ENCODE peak calls at places on chromosomes 2 and 18, in eight cellular contexts. One of them, this sample, is unnamed.

GRCh38 chr18:79540914-79541301 is 138.7 kb upstream of the CTDP1 start:
- DNase-seq in activated CD8-positive, alpha-beta memory T cell treated with anti-CD3 and anti-CD28 coated beads for 48 hours: no peak
- DNase-seq in foreskin fibroblast: no peak
- DNase-seq in CD8-positive, alpha-beta memory T cell: no peak
- DNase-seq in adipocyte: no peak
- DNase-seq in H7: no peak
- DNase-seq in dorsolateral prefrontal cortex: no peak
- DNase-seq in HL-60: no peak
- DNase-seq in this sample: no peak

GRCh38 chr2:96729748-96730147 is 10.1 kb downstream of the LMAN2L start:
- DNase-seq in CD8-positive, alpha-beta memory T cell: no peak
- DNase-seq in HL-60: no peak
- DNase-seq in foreskin fibroblast: no peak
- DNase-seq in activated CD8-positive, alpha-beta memory T cell treated with anti-CD3 and anti-CD28 coated beads for 48 hours: no peak
- DNase-seq in adipocyte: no peak
- DNase-seq in dorsolateral prefrontal cortex: no peak
- DNase-seq in H7: no peak
- DNase-seq in this sample: no peak

GRCh38 chr18:24054130-24054529 is 39.6 kb downstream of the TTC39C start:
- DNase-seq in activated CD8-positive, alpha-beta memory T cell treated with anti-CD3 and anti-CD28 coated beads for 48 hours: no peak
- DNase-seq in dorsolateral prefrontal cortex: no peak
- DNase-seq in adipocyte: no peak
- DNase-seq in H7: no peak
- DNase-seq in HL-60: no peak
- DNase-seq in foreskin fibroblast: peak
- DNase-seq in CD8-positive, alpha-beta memory T cell: no peak
- DNase-seq in this sample: no peak

GRCh38 chr2:96537734-96538486 is 1.4 kb downstream of the ARID5A start:
- DNase-seq in H7: peak
- DNase-seq in dorsolateral prefrontal cortex: no peak
- DNase-seq in activated CD8-positive, alpha-beta memory T cell treated with anti-CD3 and anti-CD28 coated beads for 48 hours: no peak
- DNase-seq in foreskin fibroblast: no peak
- DNase-seq in adipocyte: no peak
- DNase-seq in CD8-positive, alpha-beta memory T cell: peak
- DNase-seq in HL-60: no peak
- DNase-seq in this sample: no peak

GRCh38 chr2:16638941-16639340 is 26.7 kb downstream of the CYRIA start:
- DNase-seq in dorsolateral prefrontal cortex: no peak
- DNase-seq in CD8-positive, alpha-beta memory T cell: no peak
- DNase-seq in HL-60: no peak
- DNase-seq in activated CD8-positive, alpha-beta memory T cell treated with anti-CD3 and anti-CD28 coated beads for 48 hours: no peak
- DNase-seq in foreskin fibroblast: no peak
- DNase-seq in H7: no peak
- DNase-seq in adipocyte: no peak
- DNase-seq in this sample: no peak

GRCh38 chr18:62566199-62566598 is 43.4 kb downstream of the ZCCHC2 start:
- DNase-seq in adipocyte: no peak
- DNase-seq in activated CD8-positive, alpha-beta memory T cell treated with anti-CD3 and anti-CD28 coated beads for 48 hours: no peak
- DNase-seq in H7: peak
- DNase-seq in dorsolateral prefrontal cortex: no peak
- DNase-seq in foreskin fibroblast: no peak
- DNase-seq in HL-60: no peak
- DNase-seq in CD8-positive, alpha-beta memory T cell: no peak
- DNase-seq in this sample: no peak

GRCh38 chr2:99480390-99480789 is 9.4 kb downstream of the REV1 start:
- DNase-seq in dorsolateral prefrontal cortex: no peak
- DNase-seq in H7: no peak
- DNase-seq in adipocyte: no peak
- DNase-seq in HL-60: no peak
- DNase-seq in activated CD8-positive, alpha-beta memory T cell treated with anti-CD3 and anti-CD28 coated beads for 48 hours: no peak
- DNase-seq in CD8-positive, alpha-beta memory T cell: no peak
- DNase-seq in foreskin fibroblast: no peak
- DNase-seq in this sample: no peak

GRCh38 chr18:7514796-7515440 is 52.2 kb upstream of the PTPRM start:
- DNase-seq in dorsolateral prefrontal cortex: no peak
- DNase-seq in activated CD8-positive, alpha-beta memory T cell treated with anti-CD3 and anti-CD28 coated beads for 48 hours: no peak
- DNase-seq in HL-60: no peak
- DNase-seq in H7: no peak
- DNase-seq in adipocyte: no peak
- DNase-seq in foreskin fibroblast: no peak
- DNase-seq in CD8-positive, alpha-beta memory T cell: no peak
- DNase-seq in this sample: no peak

GRCh38 chr2:168246483-168247340 is 683 bp downstream of the STK39 start:
- DNase-seq in foreskin fibroblast: peak
- DNase-seq in H7: peak
- DNase-seq in CD8-positive, alpha-beta memory T cell: peak
- DNase-seq in HL-60: no peak
- DNase-seq in dorsolateral prefrontal cortex: peak
- DNase-seq in adipocyte: peak
- DNase-seq in activated CD8-positive, alpha-beta memory T cell treated with anti-CD3 and anti-CD28 coated beads for 48 hours: peak
- DNase-seq in this sample: no peak

GRCh38 chr18:8423051-8423558 is 186.1 kb upstream of the RAB12 start:
- DNase-seq in foreskin fibroblast: peak
- DNase-seq in dorsolateral prefrontal cortex: no peak
- DNase-seq in CD8-positive, alpha-beta memory T cell: no peak
- DNase-seq in adipocyte: peak
- DNase-seq in H7: no peak
- DNase-seq in HL-60: no peak
- DNase-seq in activated CD8-positive, alpha-beta memory T cell treated with anti-CD3 and anti-CD28 coated beads for 48 hours: no peak
- DNase-seq in this sample: no peak

GRCh38 chr2:178057179-178057578 is 15.4 kb downstream of the PDE11A start:
- DNase-seq in CD8-positive, alpha-beta memory T cell: no peak
- DNase-seq in dorsolateral prefrontal cortex: no peak
- DNase-seq in activated CD8-positive, alpha-beta memory T cell treated with anti-CD3 and anti-CD28 coated beads for 48 hours: no peak
- DNase-seq in H7: no peak
- DNase-seq in foreskin fibroblast: no peak
- DNase-seq in adipocyte: no peak
- DNase-seq in HL-60: no peak
- DNase-seq in this sample: no peak

GRCh38 chr18:57737661-57738060 is 65.5 kb downstream of the ATP8B1 start:
- DNase-seq in HL-60: peak
- DNase-seq in dorsolateral prefrontal cortex: no peak
- DNase-seq in CD8-positive, alpha-beta memory T cell: no peak
- DNase-seq in adipocyte: peak
- DNase-seq in foreskin fibroblast: peak
- DNase-seq in H7: no peak
- DNase-seq in activated CD8-positive, alpha-beta memory T cell treated with anti-CD3 and anti-CD28 coated beads for 48 hours: no peak
- DNase-seq in this sample: peak

GRCh38 chr18:79765491-79766245 is 32.1 kb upstream of the KCNG2 start:
- DNase-seq in CD8-positive, alpha-beta memory T cell: no peak
- DNase-seq in dorsolateral prefrontal cortex: no peak
- DNase-seq in HL-60: no peak
- DNase-seq in adipocyte: peak
- DNase-seq in foreskin fibroblast: peak
- DNase-seq in H7: no peak
- DNase-seq in activated CD8-positive, alpha-beta memory T cell treated with anti-CD3 and anti-CD28 coated beads for 48 hours: no peak
- DNase-seq in this sample: no peak

GRCh38 chr2:233775414-233775813 is 2.7 kb upstream of the MROH2A start:
- DNase-seq in HL-60: no peak
- DNase-seq in CD8-positive, alpha-beta memory T cell: no peak
- DNase-seq in H7: no peak
- DNase-seq in dorsolateral prefrontal cortex: no peak
- DNase-seq in foreskin fibroblast: no peak
- DNase-seq in activated CD8-positive, alpha-beta memory T cell treated with anti-CD3 and anti-CD28 coated beads for 48 hours: no peak
- DNase-seq in adipocyte: no peak
- DNase-seq in this sample: no peak

GRCh38 chr2:144554811-144555210 is 34.9 kb upstream of the ZEB2 start:
- DNase-seq in activated CD8-positive, alpha-beta memory T cell treated with anti-CD3 and anti-CD28 coated beads for 48 hours: no peak
- DNase-seq in adipocyte: no peak
- DNase-seq in HL-60: no peak
- DNase-seq in H7: no peak
- DNase-seq in foreskin fibroblast: peak
- DNase-seq in CD8-positive, alpha-beta memory T cell: no peak
- DNase-seq in dorsolateral prefrontal cortex: no peak
- DNase-seq in this sample: no peak

GRCh38 chr2:24182507-24182906 is 7.7 kb downstream of the FAM228A start:
- DNase-seq in CD8-positive, alpha-beta memory T cell: no peak
- DNase-seq in foreskin fibroblast: no peak
- DNase-seq in adipocyte: no peak
- DNase-seq in activated CD8-positive, alpha-beta memory T cell treated with anti-CD3 and anti-CD28 coated beads for 48 hours: no peak
- DNase-seq in dorsolateral prefrontal cortex: no peak
- DNase-seq in H7: no peak
- DNase-seq in HL-60: no peak
- DNase-seq in this sample: no peak

GRCh38 chr2:127061377-127062273 is 45.3 kb downstream of the BIN1 start:
- DNase-seq in H7: no peak
- DNase-seq in activated CD8-positive, alpha-beta memory T cell treated with anti-CD3 and anti-CD28 coated beads for 48 hours: no peak
- DNase-seq in foreskin fibroblast: no peak
- DNase-seq in adipocyte: no peak
- DNase-seq in HL-60: no peak
- DNase-seq in CD8-positive, alpha-beta memory T cell: no peak
- DNase-seq in dorsolateral prefrontal cortex: no peak
- DNase-seq in this sample: no peak

GRCh38 chr18:56188521-56188920 is 449.9 kb downstream of the TXNL1 start:
- DNase-seq in foreskin fibroblast: no peak
- DNase-seq in H7: no peak
- DNase-seq in dorsolateral prefrontal cortex: no peak
- DNase-seq in activated CD8-positive, alpha-beta memory T cell treated with anti-CD3 and anti-CD28 coated beads for 48 hours: no peak
- DNase-seq in HL-60: no peak
- DNase-seq in CD8-positive, alpha-beta memory T cell: no peak
- DNase-seq in adipocyte: no peak
- DNase-seq in this sample: no peak

GRCh38 chr18:3603460-3604259 is 153.7 kb downstream of the TGIF1 start:
- DNase-seq in HL-60: peak
- DNase-seq in H7: peak
- DNase-seq in dorsolateral prefrontal cortex: no peak
- DNase-seq in activated CD8-positive, alpha-beta memory T cell treated with anti-CD3 and anti-CD28 coated beads for 48 hours: no peak
- DNase-seq in foreskin fibroblast: peak
- DNase-seq in adipocyte: peak
- DNase-seq in CD8-positive, alpha-beta memory T cell: no peak
- DNase-seq in this sample: no peak

GRCh38 chr2:232937278-232937906 is 67.3 kb downstream of the SNORC start:
- DNase-seq in dorsolateral prefrontal cortex: no peak
- DNase-seq in H7: no peak
- DNase-seq in HL-60: no peak
- DNase-seq in CD8-positive, alpha-beta memory T cell: no peak
- DNase-seq in adipocyte: peak
- DNase-seq in foreskin fibroblast: peak
- DNase-seq in activated CD8-positive, alpha-beta memory T cell treated with anti-CD3 and anti-CD28 coated beads for 48 hours: no peak
- DNase-seq in this sample: no peak

GRCh38 chr2:147855977-147856376 is 11.1 kb downstream of the ACVR2A start:
- DNase-seq in CD8-positive, alpha-beta memory T cell: no peak
- DNase-seq in foreskin fibroblast: no peak
- DNase-seq in activated CD8-positive, alpha-beta memory T cell treated with anti-CD3 and anti-CD28 coated beads for 48 hours: no peak
- DNase-seq in adipocyte: no peak
- DNase-seq in H7: no peak
- DNase-seq in dorsolateral prefrontal cortex: no peak
- DNase-seq in HL-60: no peak
- DNase-seq in this sample: no peak

GRCh38 chr2:56754066-56754615 is 570.4 kb downstream of the CCDC85A start:
- DNase-seq in activated CD8-positive, alpha-beta memory T cell treated with anti-CD3 and anti-CD28 coated beads for 48 hours: no peak
- DNase-seq in H7: no peak
- DNase-seq in adipocyte: no peak
- DNase-seq in foreskin fibroblast: no peak
- DNase-seq in CD8-positive, alpha-beta memory T cell: no peak
- DNase-seq in dorsolateral prefrontal cortex: no peak
- DNase-seq in HL-60: no peak
- DNase-seq in this sample: no peak

GRCh38 chr2:52594036-52594435 is 1173.6 kb upstream of the CHAC2 start:
- DNase-seq in dorsolateral prefrontal cortex: no peak
- DNase-seq in adipocyte: peak
- DNase-seq in foreskin fibroblast: no peak
- DNase-seq in HL-60: no peak
- DNase-seq in activated CD8-positive, alpha-beta memory T cell treated with anti-CD3 and anti-CD28 coated beads for 48 hours: no peak
- DNase-seq in CD8-positive, alpha-beta memory T cell: no peak
- DNase-seq in H7: no peak
- DNase-seq in this sample: no peak

GRCh38 chr2:219871396-219871795 is 244.0 kb downstream of the SLC4A3 start:
- DNase-seq in foreskin fibroblast: no peak
- DNase-seq in H7: no peak
- DNase-seq in HL-60: no peak
- DNase-seq in activated CD8-positive, alpha-beta memory T cell treated with anti-CD3 and anti-CD28 coated beads for 48 hours: no peak
- DNase-seq in adipocyte: no peak
- DNase-seq in CD8-positive, alpha-beta memory T cell: no peak
- DNase-seq in dorsolateral prefrontal cortex: no peak
- DNase-seq in this sample: no peak

GRCh38 chr2:47501374-47502200 is 98.6 kb downstream of the MSH2 start:
- DNase-seq in adipocyte: no peak
- DNase-seq in dorsolateral prefrontal cortex: no peak
- DNase-seq in activated CD8-positive, alpha-beta memory T cell treated with anti-CD3 and anti-CD28 coated beads for 48 hours: no peak
- DNase-seq in HL-60: no peak
- DNase-seq in CD8-positive, alpha-beta memory T cell: no peak
- DNase-seq in foreskin fibroblast: peak
- DNase-seq in H7: no peak
- DNase-seq in this sample: no peak

GRCh38 chr18:25650201-25650941 is 298.4 kb upstream of the ZNF521 start:
- DNase-seq in CD8-positive, alpha-beta memory T cell: no peak
- DNase-seq in foreskin fibroblast: peak
- DNase-seq in adipocyte: peak
- DNase-seq in activated CD8-positive, alpha-beta memory T cell treated with anti-CD3 and anti-CD28 coated beads for 48 hours: no peak
- DNase-seq in dorsolateral prefrontal cortex: no peak
- DNase-seq in HL-60: no peak
- DNase-seq in H7: no peak
- DNase-seq in this sample: no peak

GRCh38 chr2:39851691-39852110 is 72.6 kb upstream of the THUMPD2 start:
- DNase-seq in adipocyte: peak
- DNase-seq in HL-60: no peak
- DNase-seq in activated CD8-positive, alpha-beta memory T cell treated with anti-CD3 and anti-CD28 coated beads for 48 hours: no peak
- DNase-seq in H7: peak
- DNase-seq in dorsolateral prefrontal cortex: no peak
- DNase-seq in CD8-positive, alpha-beta memory T cell: no peak
- DNase-seq in foreskin fibroblast: peak
- DNase-seq in this sample: no peak

GRCh38 chr2:234257859-234258561 is 207.5 kb downstream of the SPP2 start:
- DNase-seq in dorsolateral prefrontal cortex: no peak
- DNase-seq in HL-60: no peak
- DNase-seq in activated CD8-positive, alpha-beta memory T cell treated with anti-CD3 and anti-CD28 coated beads for 48 hours: no peak
- DNase-seq in CD8-positive, alpha-beta memory T cell: no peak
- DNase-seq in H7: peak
- DNase-seq in foreskin fibroblast: peak
- DNase-seq in adipocyte: peak
- DNase-seq in this sample: no peak

GRCh38 chr2:95799892-95800291 is 191.7 kb downstream of the ANKRD36C start:
- DNase-seq in dorsolateral prefrontal cortex: no peak
- DNase-seq in HL-60: no peak
- DNase-seq in activated CD8-positive, alpha-beta memory T cell treated with anti-CD3 and anti-CD28 coated beads for 48 hours: no peak
- DNase-seq in CD8-positive, alpha-beta memory T cell: no peak
- DNase-seq in adipocyte: no peak
- DNase-seq in H7: peak
- DNase-seq in foreskin fibroblast: no peak
- DNase-seq in this sample: no peak

GRCh38 chr2:23700627-23701026 is 226.3 kb downstream of the ATAD2B start:
- DNase-seq in activated CD8-positive, alpha-beta memory T cell treated with anti-CD3 and anti-CD28 coated beads for 48 hours: no peak
- DNase-seq in foreskin fibroblast: no peak
- DNase-seq in H7: peak
- DNase-seq in HL-60: no peak
- DNase-seq in CD8-positive, alpha-beta memory T cell: no peak
- DNase-seq in adipocyte: no peak
- DNase-seq in dorsolateral prefrontal cortex: no peak
- DNase-seq in this sample: no peak

GRCh38 chr2:70964133-70964532 is 14.3 kb upstream of the ANKRD53 start:
- DNase-seq in foreskin fibroblast: no peak
- DNase-seq in adipocyte: no peak
- DNase-seq in H7: no peak
- DNase-seq in HL-60: no peak
- DNase-seq in activated CD8-positive, alpha-beta memory T cell treated with anti-CD3 and anti-CD28 coated beads for 48 hours: no peak
- DNase-seq in dorsolateral prefrontal cortex: no peak
- DNase-seq in CD8-positive, alpha-beta memory T cell: no peak
- DNase-seq in this sample: no peak

GRCh38 chr2:221572821-221573429 is 821 bp upstream of the EPHA4 start:
- DNase-seq in adipocyte: peak
- DNase-seq in HL-60: no peak
- DNase-seq in CD8-positive, alpha-beta memory T cell: peak
- DNase-seq in H7: peak
- DNase-seq in activated CD8-positive, alpha-beta memory T cell treated with anti-CD3 and anti-CD28 coated beads for 48 hours: no peak
- DNase-seq in dorsolateral prefrontal cortex: peak
- DNase-seq in foreskin fibroblast: peak
- DNase-seq in this sample: no peak

GRCh38 chr2:169108098-169108884 is 38.9 kb downstream of the DHRS9 start:
- DNase-seq in dorsolateral prefrontal cortex: no peak
- DNase-seq in adipocyte: no peak
- DNase-seq in foreskin fibroblast: no peak
- DNase-seq in H7: no peak
- DNase-seq in activated CD8-positive, alpha-beta memory T cell treated with anti-CD3 and anti-CD28 coated beads for 48 hours: no peak
- DNase-seq in HL-60: peak
- DNase-seq in CD8-positive, alpha-beta memory T cell: no peak
- DNase-seq in this sample: no peak

GRCh38 chr2:108560895-108561530 is 26.7 kb downstream of the LIMS1 start:
- DNase-seq in adipocyte: no peak
- DNase-seq in CD8-positive, alpha-beta memory T cell: no peak
- DNase-seq in foreskin fibroblast: no peak
- DNase-seq in H7: no peak
- DNase-seq in activated CD8-positive, alpha-beta memory T cell treated with anti-CD3 and anti-CD28 coated beads for 48 hours: no peak
- DNase-seq in dorsolateral prefrontal cortex: no peak
- DNase-seq in HL-60: no peak
- DNase-seq in this sample: no peak